ENCODE peak calls at places on chromosomes 11 and 22, in nine cellular contexts. One of them, this sample, is unnamed.

GRCh38 chr11:113345978-113346377 is 31.6 kb downstream of the TTC12 start:
- DNase-seq in CD8-positive, alpha-beta T cell: no peak
- DNase-seq in neuronal stem cell: no peak
- DNase-seq in testis: no peak
- DNase-seq in HFF-Myc: no peak
- DNase-seq in fibroblast of lung: peak
- DNase-seq in SK-N-SH: no peak
- DNase-seq in aorta: no peak
- DNase-seq in NT2/D1: no peak
- DNase-seq in this sample: no peak

GRCh38 chr11:43943357-43943930 is 1.0 kb downstream of the C11orf96 start:
- DNase-seq in neuronal stem cell: no peak
- DNase-seq in aorta: peak
- DNase-seq in testis: no peak
- DNase-seq in CD8-positive, alpha-beta T cell: no peak
- DNase-seq in NT2/D1: no peak
- DNase-seq in HFF-Myc: no peak
- DNase-seq in fibroblast of lung: no peak
- DNase-seq in SK-N-SH: no peak
- DNase-seq in this sample: no peak

GRCh38 chr11:11977206-11977938 is 31.1 kb downstream of the DKK3 start:
- DNase-seq in HFF-Myc: peak
- DNase-seq in aorta: peak
- DNase-seq in fibroblast of lung: peak
- DNase-seq in CD8-positive, alpha-beta T cell: no peak
- DNase-seq in NT2/D1: peak
- DNase-seq in neuronal stem cell: no peak
- DNase-seq in SK-N-SH: no peak
- DNase-seq in testis: peak
- DNase-seq in this sample: no peak

GRCh38 chr11:69854719-69855118 is 35.5 kb upstream of the FGF3 start:
- DNase-seq in neuronal stem cell: no peak
- DNase-seq in NT2/D1: no peak
- DNase-seq in testis: no peak
- DNase-seq in SK-N-SH: no peak
- DNase-seq in HFF-Myc: no peak
- DNase-seq in aorta: no peak
- DNase-seq in CD8-positive, alpha-beta T cell: no peak
- DNase-seq in fibroblast of lung: peak
- DNase-seq in this sample: no peak

GRCh38 chr11:123429851-123430735 is at the start of gene GRAMD1B:
- DNase-seq in fibroblast of lung: peak
- DNase-seq in neuronal stem cell: peak
- DNase-seq in NT2/D1: peak
- DNase-seq in HFF-Myc: no peak
- DNase-seq in SK-N-SH: peak
- DNase-seq in aorta: peak
- DNase-seq in CD8-positive, alpha-beta T cell: peak
- DNase-seq in testis: peak
- DNase-seq in this sample: peak

GRCh38 chr11:108592591-108593213 is 866 bp downstream of the EXPH5 start:
- DNase-seq in fibroblast of lung: no peak
- DNase-seq in testis: peak
- DNase-seq in neuronal stem cell: peak
- DNase-seq in SK-N-SH: peak
- DNase-seq in NT2/D1: no peak
- DNase-seq in aorta: peak
- DNase-seq in HFF-Myc: no peak
- DNase-seq in CD8-positive, alpha-beta T cell: peak
- DNase-seq in this sample: no peak

GRCh38 chr22:49326558-49326957 is 501.1 kb downstream of the BRD1 start:
- DNase-seq in neuronal stem cell: no peak
- DNase-seq in testis: no peak
- DNase-seq in CD8-positive, alpha-beta T cell: no peak
- DNase-seq in aorta: no peak
- DNase-seq in SK-N-SH: no peak
- DNase-seq in HFF-Myc: no peak
- DNase-seq in fibroblast of lung: no peak
- DNase-seq in NT2/D1: no peak
- DNase-seq in this sample: no peak

GRCh38 chr11:131690776-131691557 is 320.6 kb downstream of the NTM start:
- DNase-seq in fibroblast of lung: no peak
- DNase-seq in SK-N-SH: no peak
- DNase-seq in neuronal stem cell: no peak
- DNase-seq in HFF-Myc: no peak
- DNase-seq in NT2/D1: no peak
- DNase-seq in CD8-positive, alpha-beta T cell: no peak
- DNase-seq in testis: no peak
- DNase-seq in aorta: no peak
- DNase-seq in this sample: no peak

GRCh38 chr11:116733959-116734517 is 38.7 kb downstream of the BUD13 start:
- DNase-seq in fibroblast of lung: no peak
- DNase-seq in SK-N-SH: no peak
- DNase-seq in testis: no peak
- DNase-seq in aorta: no peak
- DNase-seq in neuronal stem cell: no peak
- DNase-seq in HFF-Myc: no peak
- DNase-seq in NT2/D1: no peak
- DNase-seq in CD8-positive, alpha-beta T cell: no peak
- DNase-seq in this sample: no peak

GRCh38 chr11:2768471-2769408 is 68.9 kb upstream of the KCNQ1OT1 start:
- DNase-seq in aorta: peak
- DNase-seq in SK-N-SH: no peak
- DNase-seq in NT2/D1: no peak
- DNase-seq in neuronal stem cell: no peak
- DNase-seq in CD8-positive, alpha-beta T cell: no peak
- DNase-seq in testis: peak
- DNase-seq in fibroblast of lung: peak
- DNase-seq in HFF-Myc: no peak
- DNase-seq in this sample: no peak

GRCh38 chr22:27662359-27663030 is 139.1 kb downstream of the MN1 start:
- DNase-seq in neuronal stem cell: no peak
- DNase-seq in SK-N-SH: peak
- DNase-seq in aorta: peak
- DNase-seq in CD8-positive, alpha-beta T cell: no peak
- DNase-seq in NT2/D1: no peak
- DNase-seq in testis: peak
- DNase-seq in HFF-Myc: no peak
- DNase-seq in fibroblast of lung: peak
- DNase-seq in this sample: no peak

GRCh38 chr22:28252539-28252938 is 333.5 kb upstream of the PITPNB start:
- DNase-seq in neuronal stem cell: no peak
- DNase-seq in testis: no peak
- DNase-seq in aorta: no peak
- DNase-seq in SK-N-SH: no peak
- DNase-seq in NT2/D1: no peak
- DNase-seq in fibroblast of lung: no peak
- DNase-seq in HFF-Myc: no peak
- DNase-seq in CD8-positive, alpha-beta T cell: no peak
- DNase-seq in this sample: no peak

GRCh38 chr11:2305862-2306823 is 4.3 kb downstream of the TSPAN32 start:
- DNase-seq in NT2/D1: no peak
- DNase-seq in testis: peak
- DNase-seq in aorta: peak
- DNase-seq in SK-N-SH: peak
- DNase-seq in HFF-Myc: peak
- DNase-seq in fibroblast of lung: peak
- DNase-seq in CD8-positive, alpha-beta T cell: no peak
- DNase-seq in neuronal stem cell: no peak
- DNase-seq in this sample: no peak

GRCh38 chr11:96567193-96567592 is 177.4 kb downstream of the JRKL start:
- DNase-seq in NT2/D1: no peak
- DNase-seq in testis: no peak
- DNase-seq in HFF-Myc: no peak
- DNase-seq in fibroblast of lung: peak
- DNase-seq in neuronal stem cell: no peak
- DNase-seq in SK-N-SH: no peak
- DNase-seq in aorta: no peak
- DNase-seq in CD8-positive, alpha-beta T cell: no peak
- DNase-seq in this sample: no peak

GRCh38 chr11:128505449-128506058 is 81.8 kb downstream of the ETS1 start:
- DNase-seq in testis: no peak
- DNase-seq in SK-N-SH: peak
- DNase-seq in NT2/D1: no peak
- DNase-seq in HFF-Myc: no peak
- DNase-seq in fibroblast of lung: no peak
- DNase-seq in CD8-positive, alpha-beta T cell: no peak
- DNase-seq in neuronal stem cell: no peak
- DNase-seq in aorta: no peak
- DNase-seq in this sample: no peak

GRCh38 chr11:12410006-12410728 is 32.8 kb downstream of the PARVA start:
- DNase-seq in testis: no peak
- DNase-seq in SK-N-SH: peak
- DNase-seq in HFF-Myc: no peak
- DNase-seq in fibroblast of lung: peak
- DNase-seq in aorta: no peak
- DNase-seq in CD8-positive, alpha-beta T cell: no peak
- DNase-seq in neuronal stem cell: no peak
- DNase-seq in NT2/D1: no peak
- DNase-seq in this sample: no peak

GRCh38 chr11:61730222-61730994 is 22.0 kb upstream of the MYRF start:
- DNase-seq in aorta: no peak
- DNase-seq in CD8-positive, alpha-beta T cell: no peak
- DNase-seq in neuronal stem cell: no peak
- DNase-seq in NT2/D1: no peak
- DNase-seq in testis: no peak
- DNase-seq in HFF-Myc: no peak
- DNase-seq in SK-N-SH: no peak
- DNase-seq in fibroblast of lung: no peak
- DNase-seq in this sample: no peak

GRCh38 chr22:28983788-28984441 is 77.7 kb downstream of the C22orf31 start:
- DNase-seq in NT2/D1: no peak
- DNase-seq in neuronal stem cell: no peak
- DNase-seq in SK-N-SH: no peak
- DNase-seq in fibroblast of lung: peak
- DNase-seq in aorta: no peak
- DNase-seq in CD8-positive, alpha-beta T cell: no peak
- DNase-seq in testis: no peak
- DNase-seq in HFF-Myc: no peak
- DNase-seq in this sample: no peak

GRCh38 chr22:36881504-36882245 is 20.9 kb downstream of the NCF4 start:
- DNase-seq in aorta: no peak
- DNase-seq in NT2/D1: no peak
- DNase-seq in HFF-Myc: no peak
- DNase-seq in fibroblast of lung: no peak
- DNase-seq in testis: no peak
- DNase-seq in neuronal stem cell: no peak
- DNase-seq in SK-N-SH: no peak
- DNase-seq in CD8-positive, alpha-beta T cell: no peak
- DNase-seq in this sample: peak

GRCh38 chr22:36874731-36875130 is 13.9 kb downstream of the NCF4 start:
- DNase-seq in NT2/D1: no peak
- DNase-seq in aorta: no peak
- DNase-seq in neuronal stem cell: no peak
- DNase-seq in fibroblast of lung: no peak
- DNase-seq in testis: no peak
- DNase-seq in SK-N-SH: no peak
- DNase-seq in HFF-Myc: no peak
- DNase-seq in CD8-positive, alpha-beta T cell: no peak
- DNase-seq in this sample: no peak

GRCh38 chr22:36875741-36876140 is 14.9 kb downstream of the NCF4 start:
- DNase-seq in NT2/D1: no peak
- DNase-seq in CD8-positive, alpha-beta T cell: no peak
- DNase-seq in neuronal stem cell: no peak
- DNase-seq in SK-N-SH: no peak
- DNase-seq in aorta: no peak
- DNase-seq in fibroblast of lung: no peak
- DNase-seq in HFF-Myc: no peak
- DNase-seq in testis: no peak
- DNase-seq in this sample: no peak

GRCh38 chr22:36884314-36885158 is 23.7 kb downstream of the NCF4 start:
- DNase-seq in neuronal stem cell: no peak
- DNase-seq in testis: no peak
- DNase-seq in NT2/D1: no peak
- DNase-seq in SK-N-SH: no peak
- DNase-seq in aorta: no peak
- DNase-seq in CD8-positive, alpha-beta T cell: no peak
- DNase-seq in fibroblast of lung: no peak
- DNase-seq in HFF-Myc: no peak
- DNase-seq in this sample: no peak

GRCh38 chr22:36879775-36880174 is 19.0 kb downstream of the NCF4 start:
- DNase-seq in aorta: no peak
- DNase-seq in fibroblast of lung: no peak
- DNase-seq in neuronal stem cell: no peak
- DNase-seq in HFF-Myc: no peak
- DNase-seq in NT2/D1: no peak
- DNase-seq in CD8-positive, alpha-beta T cell: no peak
- DNase-seq in SK-N-SH: no peak
- DNase-seq in testis: no peak
- DNase-seq in this sample: no peak
- H3K4me3 ChIP-seq in aorta: no peak
- H3K4me3 ChIP-seq in fibroblast of lung: no peak
- H3K4me3 ChIP-seq in neuronal stem cell: no peak
- H3K4me3 ChIP-seq in HFF-Myc: no peak
- H3K4me3 ChIP-seq in NT2/D1: no peak
- H3K4me3 ChIP-seq in CD8-positive, alpha-beta T cell: no peak
- H3K4me3 ChIP-seq in SK-N-SH: no peak
- H3K4me3 ChIP-seq in testis: no peak
- H3K4me3 ChIP-seq in this sample: no peak

GRCh38 chr22:39466228-39467006 is 9.6 kb downstream of the MGAT3 start:
- DNase-seq in neuronal stem cell: no peak
- DNase-seq in NT2/D1: no peak
- DNase-seq in CD8-positive, alpha-beta T cell: no peak
- DNase-seq in testis: no peak
- DNase-seq in SK-N-SH: no peak
- DNase-seq in aorta: no peak
- DNase-seq in fibroblast of lung: no peak
- DNase-seq in HFF-Myc: no peak
- DNase-seq in this sample: no peak
- H3K4me3 ChIP-seq in neuronal stem cell: no peak
- H3K4me3 ChIP-seq in NT2/D1: no peak
- H3K4me3 ChIP-seq in CD8-positive, alpha-beta T cell: no peak
- H3K4me3 ChIP-seq in testis: no peak
- H3K4me3 ChIP-seq in SK-N-SH: no peak
- H3K4me3 ChIP-seq in aorta: no peak
- H3K4me3 ChIP-seq in fibroblast of lung: no peak
- H3K4me3 ChIP-seq in HFF-Myc: no peak
- H3K4me3 ChIP-seq in this sample: no peak

GRCh38 chr11:119730347-119730613 is 1.3 kb upstream of the NECTIN1 start:
- DNase-seq in SK-N-SH: no peak
- DNase-seq in aorta: no peak
- DNase-seq in fibroblast of lung: no peak
- DNase-seq in NT2/D1: no peak
- DNase-seq in HFF-Myc: no peak
- DNase-seq in neuronal stem cell: no peak
- DNase-seq in CD8-positive, alpha-beta T cell: no peak
- DNase-seq in testis: no peak
- DNase-seq in this sample: no peak
- H3K4me3 ChIP-seq in SK-N-SH: peak
- H3K4me3 ChIP-seq in aorta: peak
- H3K4me3 ChIP-seq in fibroblast of lung: peak
- H3K4me3 ChIP-seq in NT2/D1: peak
- H3K4me3 ChIP-seq in HFF-Myc: peak
- H3K4me3 ChIP-seq in neuronal stem cell: no peak
- H3K4me3 ChIP-seq in CD8-positive, alpha-beta T cell: no peak
- H3K4me3 ChIP-seq in testis: peak
- H3K4me3 ChIP-seq in this sample: no peak

DNA sequence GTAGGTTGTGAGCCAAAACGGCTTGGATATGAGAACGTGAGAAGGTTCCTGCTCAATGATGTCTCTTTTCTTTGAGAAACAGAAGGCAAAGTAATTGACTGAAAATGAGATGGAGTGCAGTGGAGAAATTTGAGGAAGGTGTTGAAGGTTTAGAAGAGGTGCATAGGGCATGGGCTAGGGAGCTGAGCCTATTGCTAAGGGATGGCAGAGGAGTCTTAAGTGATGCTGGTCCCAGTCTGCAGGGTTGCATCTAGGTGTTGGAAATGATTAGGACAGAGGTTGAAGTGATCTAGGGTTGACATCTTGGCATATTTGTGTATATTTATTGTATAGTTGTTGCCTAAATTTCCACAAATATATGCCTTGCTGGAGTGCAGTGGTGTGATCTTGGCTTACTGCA is 2.3 kb downstream of the BIRC3 start:
- DNase-seq in neuronal stem cell: no peak
- DNase-seq in aorta: no peak
- DNase-seq in CD8-positive, alpha-beta T cell: no peak
- DNase-seq in NT2/D1: no peak
- DNase-seq in HFF-Myc: no peak
- DNase-seq in testis: no peak
- DNase-seq in fibroblast of lung: no peak
- DNase-seq in SK-N-SH: no peak
- DNase-seq in this sample: no peak
- H3K4me3 ChIP-seq in neuronal stem cell: no peak
- H3K4me3 ChIP-seq in aorta: no peak
- H3K4me3 ChIP-seq in CD8-positive, alpha-beta T cell: peak
- H3K4me3 ChIP-seq in NT2/D1: no peak
- H3K4me3 ChIP-seq in HFF-Myc: no peak
- H3K4me3 ChIP-seq in testis: no peak
- H3K4me3 ChIP-seq in fibroblast of lung: no peak
- H3K4me3 ChIP-seq in SK-N-SH: no peak
- H3K4me3 ChIP-seq in this sample: no peak